ENCODE peak calls at places on chromosomes 6 and 20, in four cellular contexts. T is neuronal stem cell; P is heart right ventricle; R is CD8-positive, alpha-beta T cell. C is an unnamed sample.
A peak's percentile ranks its signal among the peaks of the same experiment; 100 is the strongest.

GRCh38 chr6:165573671-165574070 is 89.4 kb downstream of the PDE10A start:
- DNase-seq in R (no peak), P (peak; percentile 85), T (no peak), C (no peak)

GRCh38 chr6:12716298-12716853 is at the start of gene PHACTR1:
- DNase-seq in R (no peak), T (no peak), P (no peak), C (no peak)

GRCh38 chr6:112222111-112222726 is 32.1 kb downstream of the LAMA4 start:
- DNase-seq in R (no peak), P (no peak), T (no peak), C (no peak)

GRCh38 chr20:32079655-32080109 is 27.6 kb downstream of the HCK start:
- DNase-seq in T (no peak), R (no peak), P (no peak), C (no peak)

GRCh38 chr6:148590881-148591280 is 155.9 kb upstream of the UST start:
- DNase-seq in R (no peak), T (no peak), P (no peak), C (no peak)

GRCh38 chr20:39825524-39825923 is 863.4 kb downstream of the DHX35 start:
- DNase-seq in R (no peak), P (no peak), T (no peak), C (no peak)

GRCh38 chr20:25984933-25985332 is 288.3 kb upstream of the ZNF337 start:
- DNase-seq in R (no peak), T (no peak), P (peak; percentile 71), C (no peak)

GRCh38 chr6:148535976-148536375 is 193.3 kb downstream of the SASH1 start:
- DNase-seq in P (no peak), R (no peak), T (no peak), C (no peak)

GRCh38 chr20:34651200-34651599 is 25.7 kb downstream of the PIGU start:
- DNase-seq in P (no peak), T (no peak), R (no peak), C (no peak)

GRCh38 chr6:78845567-78845966 is 21.8 kb upstream of the IRAK1BP1 start:
- DNase-seq in T (no peak), R (no peak), P (no peak), C (no peak)

GRCh38 chr20:2164966-2165365 is 63.3 kb downstream of the STK35 start:
- DNase-seq in R (no peak), T (no peak), P (no peak), C (no peak)

GRCh38 chr20:1005452-1006027 is 3.4 kb upstream of the RSPO4 start:
- DNase-seq in T (peak; percentile 35), P (no peak), R (no peak), C (peak; percentile 75)

GRCh38 chr20:62822788-62823651 is 6.2 kb downstream of the COL9A3 start:
- DNase-seq in P (no peak), R (no peak), T (no peak), C (no peak)

GRCh38 chr20:20463933-20464374 is 96.0 kb downstream of the INSM1 start:
- DNase-seq in R (no peak), P (no peak), T (peak; percentile 85), C (peak; percentile 76)

GRCh38 chr6:42239736-42240375 is 22.2 kb upstream of the MRPS10 start:
- DNase-seq in R (no peak), T (no peak), P (no peak), C (no peak)

GRCh38 chr20:34571753-34572152 is 13.2 kb downstream of the MAP1LC3A start:
- DNase-seq in P (no peak), T (no peak), R (no peak), C (no peak)

GRCh38 chr6:52009736-52010135 is 77.7 kb downstream of the PKHD1 start:
- DNase-seq in T (no peak), R (no peak), P (no peak), C (no peak)

GRCh38 chr20:53739799-53740785 is 146.5 kb upstream of the ZNF217 start:
- DNase-seq in T (no peak), P (no peak), R (no peak), C (peak; percentile 57)

GRCh38 chr20:38418509-38419204 is 16.5 kb downstream of the SNHG17 start:
- DNase-seq in P (peak; percentile 65), R (no peak), T (no peak), C (no peak)

GRCh38 chr6:108589244-108589730 is 28.6 kb downstream of the FOXO3 start:
- DNase-seq in T (peak; percentile 62), P (peak; percentile 62), R (no peak), C (peak; percentile 84)

GRCh38 chr6:53916804-53917463 is 122.1 kb downstream of the LRRC1 start:
- DNase-seq in T (no peak), R (no peak), P (no peak), C (no peak)

GRCh38 chr6:47267301-47267700 is 42.4 kb downstream of the TNFRSF21 start:
- DNase-seq in T (no peak), P (no peak), R (no peak), C (no peak)

GRCh38 chr20:37534401-37535157 is 6.9 kb upstream of the BLCAP start:
- DNase-seq in R (no peak), P (peak; percentile 64), T (peak; percentile 83), C (peak; percentile 71)

GRCh38 chr6:52724041-52724405 is 39.3 kb downstream of the GSTA2 start:
- DNase-seq in R (no peak), P (no peak), T (no peak), C (no peak)

GRCh38 chr20:49181265-49181877 is 6.8 kb downstream of the STAU1 start:
- DNase-seq in R (no peak), P (no peak), T (no peak), C (no peak)

GRCh38 chr20:11170565-11170964 is 496.8 kb upstream of the JAG1 start:
- DNase-seq in T (no peak), R (no peak), P (no peak), C (no peak)

GRCh38 chr6:84768442-84769174 is 4.2 kb upstream of the TBX18 start:
- DNase-seq in T (peak; percentile 57), R (no peak), P (no peak), C (no peak)

GRCh38 chr20:59314872-59315500 is 14.6 kb downstream of the EDN3 start:
- DNase-seq in R (no peak), P (no peak), T (no peak), C (no peak)

GRCh38 chr20:21512634-21513180 is 1.2 kb downstream of the NKX2-2 start:
- DNase-seq in R (no peak), T (no peak), P (no peak), C (no peak)
- H3K27me3 ChIP-seq in R (peaks cover 60% of the 10 kb centered on the region), T (peaks cover 81% of the 10 kb centered on the region), P (peaks cover 100% of the 10 kb centered on the region), C (peaks cover 90% of the 10 kb centered on the region)

GRCh38 chr6:43433148-43433547 is 5.8 kb downstream of the ABCC10 start:
- DNase-seq in R (no peak), T (no peak), P (no peak), C (no peak)

GRCh38 chr6:43432009-43432945 is 4.9 kb downstream of the ABCC10 start:
- DNase-seq in T (no peak), P (no peak), R (no peak), C (no peak)

GRCh38 chr6:43434943-43435342 is 7.6 kb downstream of the ABCC10 start:
- DNase-seq in P (no peak), T (no peak), R (no peak), C (no peak)

GRCh38 chr6:43434441-43434840 is 7.1 kb downstream of the ABCC10 start:
- DNase-seq in P (no peak), R (no peak), T (no peak), C (no peak)

DNA sequence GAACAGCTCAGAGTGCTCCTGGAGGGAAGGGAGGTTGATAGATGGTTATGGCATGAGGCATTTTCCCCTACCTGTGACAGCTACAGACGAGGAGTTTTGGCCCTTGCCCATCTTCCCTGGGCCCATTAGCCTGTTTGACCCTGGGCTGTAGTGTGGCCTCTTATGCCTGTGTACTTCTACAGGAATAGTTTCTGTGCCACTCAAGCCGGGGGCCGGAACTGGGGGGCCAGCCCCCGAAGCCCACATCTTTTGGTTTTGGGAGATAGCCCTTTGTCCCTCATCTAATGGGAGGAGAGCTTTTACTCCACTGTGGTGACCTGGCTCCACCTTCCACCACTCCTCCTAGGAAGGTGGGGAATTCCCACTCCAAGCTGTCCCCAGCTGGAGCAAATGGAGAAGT is 6.7 kb downstream of the ABCC10 start:
- DNase-seq in T (no peak), R (no peak), P (no peak), C (no peak)
- H3K36me3 ChIP-seq in T (peaks cover 8% of the 10 kb centered on the region), R (peaks cover 15% of the 10 kb centered on the region), P (no peaks in the 10 kb centered on the region), C (peaks cover 55% of the 10 kb centered on the region)

GRCh38 chr20:46251211-46251673 is 57.1 kb downstream of the CDH22 start:
- DNase-seq in T (peak; percentile 32), P (no peak), R (no peak), C (no peak)
- H3K27me3 ChIP-seq in T (peaks cover 3% of the 10 kb centered on the region), P (peaks cover 88% of the 10 kb centered on the region), R (peaks cover 5% of the 10 kb centered on the region), C (peaks cover 72% of the 10 kb centered on the region)

GRCh38 chr6:31157543-31158139 is at the start of gene CCHCR1:
- DNase-seq in P (no peak), T (no peak), R (no peak), C (no peak)
- H3K36me3 ChIP-seq in P (no peaks in the 10 kb centered on the region), T (peaks cover 14% of the 10 kb centered on the region), R (no peaks in the 10 kb centered on the region), C (peaks cover 48% of the 10 kb centered on the region)

DNA sequence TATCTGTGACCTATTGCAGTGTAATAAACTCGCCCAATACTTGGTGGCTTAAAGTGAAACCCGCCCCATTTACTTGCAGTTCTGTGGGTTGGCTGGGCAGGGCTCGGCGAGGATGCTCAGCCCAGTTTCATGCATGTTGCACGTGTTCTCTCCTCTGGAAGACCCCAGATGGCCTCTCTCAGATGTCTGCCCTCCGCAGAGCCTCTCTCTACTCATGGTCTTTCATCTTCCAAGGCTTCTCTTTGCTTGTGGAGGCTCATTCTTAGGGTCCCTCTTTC is 251.4 kb downstream of the SOD2 start:
- DNase-seq in T (no peak), P (no peak), R (no peak), C (no peak)
- H3K27me3 ChIP-seq in T (no peaks in the 10 kb centered on the region), P (peaks cover 26% of the 10 kb centered on the region), R (no peaks in the 10 kb centered on the region), C (no peaks in the 10 kb centered on the region)

DNA sequence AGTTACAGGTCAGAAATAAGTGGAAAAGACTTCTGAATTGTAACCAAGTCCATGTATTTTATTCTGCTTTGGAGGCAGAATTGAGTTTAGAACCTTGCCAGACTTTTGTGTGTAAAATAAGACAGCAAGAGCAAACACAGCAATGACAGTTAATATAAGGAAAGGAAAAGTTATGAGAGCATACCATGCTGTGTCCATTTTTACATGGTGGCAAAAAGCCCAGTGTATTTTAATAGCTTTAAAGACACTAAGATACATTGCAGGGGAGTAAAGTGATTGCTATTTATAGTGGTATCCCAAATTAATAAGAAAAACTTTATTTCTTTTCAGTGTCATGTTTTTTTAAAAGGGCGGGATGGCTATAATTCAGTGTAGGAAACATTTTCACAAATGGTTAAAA is 45.2 kb downstream of the CDC5L start:
- DNase-seq in R (no peak), P (no peak), T (no peak), C (no peak)
- H3K36me3 ChIP-seq in R (peaks cover 20% of the 10 kb centered on the region), P (peaks cover 12% of the 10 kb centered on the region), T (peaks cover 7% of the 10 kb centered on the region), C (peaks cover 43% of the 10 kb centered on the region)

DNA sequence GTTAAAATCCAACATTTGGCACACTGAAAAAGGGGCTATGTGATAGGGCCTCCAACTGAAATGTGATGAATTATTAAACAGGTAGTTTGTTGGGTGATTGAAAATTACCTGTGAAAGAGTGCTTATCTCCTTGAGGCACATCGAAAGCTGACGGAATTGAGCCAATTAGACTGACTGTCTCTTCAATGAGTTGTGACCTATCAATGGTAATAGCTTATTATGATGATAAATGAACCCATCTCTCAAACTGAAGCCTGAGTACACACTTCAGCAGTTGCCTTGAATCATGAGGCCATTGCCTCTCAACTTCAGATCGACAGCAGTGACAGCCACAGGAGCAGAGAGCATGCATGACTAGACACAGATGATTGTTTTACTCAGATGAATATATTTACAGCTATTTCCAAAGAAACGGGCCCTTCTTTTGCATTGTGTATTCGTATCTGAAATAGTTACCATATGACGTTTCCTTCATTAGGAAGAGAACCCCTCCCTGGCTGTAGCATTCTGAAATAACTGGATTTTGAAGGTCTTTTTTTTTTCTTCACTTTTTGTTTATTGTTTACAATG is 323.9 kb downstream of the LAMA2 start:
- DNase-seq in R (no peak), P (no peak), T (no peak), C (no peak)
- H3K27me3 ChIP-seq in R (no peaks in the 10 kb centered on the region), P (no peaks in the 10 kb centered on the region), T (no peaks in the 10 kb centered on the region), C (no peaks in the 10 kb centered on the region)